ENCODE peak calls at places on chromosomes 4 and X, in four cellular contexts. One of them, this sample, is unnamed.

GRCh38 chr4:143234153-143234552 is 49.4 kb downstream of the USP38 start:
- DNase-seq in AG10803: peak; percentile 29
- DNase-seq in CD4-positive, alpha-beta T cell: no peak
- DNase-seq in HL-60: no peak
- DNase-seq in this sample: no peak

GRCh38 chrX:39559229-39559628 is 538.5 kb downstream of the BCOR start:
- DNase-seq in CD4-positive, alpha-beta T cell: no peak
- DNase-seq in AG10803: peak; percentile 40
- DNase-seq in HL-60: no peak
- DNase-seq in this sample: no peak

GRCh38 chrX:53440631-53441517 is 6.7 kb upstream of the HSD17B10 start:
- DNase-seq in AG10803: peak; percentile 53
- DNase-seq in HL-60: peak; percentile 78
- DNase-seq in CD4-positive, alpha-beta T cell: peak; percentile 6
- DNase-seq in this sample: peak; percentile 3

GRCh38 chrX:44915361-44915868 is 42.4 kb downstream of the KDM6A start:
- DNase-seq in CD4-positive, alpha-beta T cell: no peak
- DNase-seq in AG10803: no peak
- DNase-seq in HL-60: no peak
- DNase-seq in this sample: no peak

GRCh38 chrX:8042304-8042703 is 115.1 kb upstream of the PNPLA4 start:
- DNase-seq in AG10803: no peak
- DNase-seq in HL-60: no peak
- DNase-seq in CD4-positive, alpha-beta T cell: no peak
- DNase-seq in this sample: no peak

GRCh38 chr4:144174401-144175067 is 34.0 kb upstream of the GYPA start:
- DNase-seq in AG10803: peak; percentile 60
- DNase-seq in HL-60: peak; percentile 2
- DNase-seq in CD4-positive, alpha-beta T cell: no peak
- DNase-seq in this sample: peak; percentile 6

GRCh38 chr4:56909083-56909981 is 1.6 kb downstream of the REST start:
- DNase-seq in AG10803: peak; percentile 56
- DNase-seq in HL-60: no peak
- DNase-seq in CD4-positive, alpha-beta T cell: no peak
- DNase-seq in this sample: peak; percentile 51

GRCh38 chr4:22471419-22471818 is 44.4 kb downstream of the ADGRA3 start:
- DNase-seq in AG10803: no peak
- DNase-seq in CD4-positive, alpha-beta T cell: no peak
- DNase-seq in HL-60: no peak
- DNase-seq in this sample: no peak

GRCh38 chr4:72063726-72064125 is 31.9 kb downstream of the NPFFR2 start:
- DNase-seq in CD4-positive, alpha-beta T cell: no peak
- DNase-seq in HL-60: no peak
- DNase-seq in AG10803: no peak
- DNase-seq in this sample: no peak

GRCh38 chr4:87848622-87849351 is 16.0 kb downstream of the MEPE start:
- DNase-seq in HL-60: peak; percentile 47
- DNase-seq in CD4-positive, alpha-beta T cell: no peak
- DNase-seq in AG10803: peak; percentile 72
- DNase-seq in this sample: peak; percentile 27

GRCh38 chr4:55826986-55827385 is 7.4 kb downstream of the EXOC1L start:
- DNase-seq in CD4-positive, alpha-beta T cell: no peak
- DNase-seq in AG10803: no peak
- DNase-seq in HL-60: no peak
- DNase-seq in this sample: no peak

GRCh38 chr4:48194986-48195773 is 61.1 kb upstream of the TXK start:
- DNase-seq in HL-60: peak; percentile 22
- DNase-seq in AG10803: peak; percentile 8
- DNase-seq in CD4-positive, alpha-beta T cell: no peak
- DNase-seq in this sample: no peak

GRCh38 chr4:47513493-47513892 is 28.4 kb downstream of the ATP10D start:
- DNase-seq in CD4-positive, alpha-beta T cell: no peak
- DNase-seq in HL-60: no peak
- DNase-seq in AG10803: no peak
- DNase-seq in this sample: no peak

DNA sequence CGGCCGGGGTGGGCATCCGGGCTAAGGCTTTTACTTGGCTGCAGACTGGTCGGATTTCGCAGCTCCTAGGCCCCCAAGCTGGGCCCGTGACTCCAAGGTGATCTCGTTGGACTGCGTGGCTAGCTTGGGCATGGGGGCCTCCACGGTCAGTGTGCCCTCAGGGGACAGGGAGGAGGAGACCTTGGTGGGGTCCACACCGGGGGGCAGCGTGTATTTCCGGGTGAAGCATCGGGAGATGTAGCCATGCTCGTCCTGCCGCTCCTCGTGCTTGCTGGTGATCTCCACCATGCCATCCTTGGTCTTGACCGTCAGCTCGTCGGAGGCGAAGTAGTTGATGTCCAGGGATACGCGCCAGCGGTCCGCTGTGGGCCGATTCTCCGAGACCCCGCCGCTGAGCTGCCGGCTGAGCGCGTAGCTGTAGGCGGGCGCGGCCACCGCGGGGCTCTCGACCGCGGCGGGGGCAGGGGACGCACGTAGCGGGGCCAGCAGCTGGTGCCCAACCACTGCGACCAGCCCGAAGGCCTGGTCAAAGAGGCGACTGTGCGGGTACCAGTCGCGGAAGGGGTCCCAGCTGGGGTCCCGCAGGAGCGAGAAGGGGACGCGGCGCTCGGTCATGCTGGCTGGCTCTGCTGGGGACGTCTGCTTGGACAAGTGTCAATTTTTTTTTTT is 881 bp upstream of the CACNA1F start:
- DNase-seq in HL-60: no peak
- DNase-seq in CD4-positive, alpha-beta T cell: no peak
- DNase-seq in AG10803: no peak
- DNase-seq in this sample: no peak
- TF ChIP-seq CTCF in HL-60: no peak
- TF ChIP-seq CTCF in CD4-positive, alpha-beta T cell: no peak
- TF ChIP-seq CTCF in AG10803: no peak
- TF ChIP-seq CTCF in this sample: no peak

GRCh38 chr4:40623707-40624106 is 6.0 kb downstream of the RBM47 start:
- DNase-seq in CD4-positive, alpha-beta T cell: no peak
- DNase-seq in AG10803: no peak
- DNase-seq in HL-60: no peak
- DNase-seq in this sample: no peak

GRCh38 chr4:40621229-40621591 is 8.5 kb downstream of the RBM47 start:
- DNase-seq in AG10803: no peak
- DNase-seq in CD4-positive, alpha-beta T cell: no peak
- DNase-seq in HL-60: no peak
- DNase-seq in this sample: no peak

GRCh38 chr4:40619600-40619999 is 10.1 kb downstream of the RBM47 start:
- DNase-seq in AG10803: no peak
- DNase-seq in HL-60: no peak
- DNase-seq in CD4-positive, alpha-beta T cell: no peak
- DNase-seq in this sample: no peak

GRCh38 chr4:40622913-40623312 is 6.8 kb downstream of the RBM47 start:
- DNase-seq in AG10803: no peak
- DNase-seq in HL-60: no peak
- DNase-seq in CD4-positive, alpha-beta T cell: no peak
- DNase-seq in this sample: no peak

DNA sequence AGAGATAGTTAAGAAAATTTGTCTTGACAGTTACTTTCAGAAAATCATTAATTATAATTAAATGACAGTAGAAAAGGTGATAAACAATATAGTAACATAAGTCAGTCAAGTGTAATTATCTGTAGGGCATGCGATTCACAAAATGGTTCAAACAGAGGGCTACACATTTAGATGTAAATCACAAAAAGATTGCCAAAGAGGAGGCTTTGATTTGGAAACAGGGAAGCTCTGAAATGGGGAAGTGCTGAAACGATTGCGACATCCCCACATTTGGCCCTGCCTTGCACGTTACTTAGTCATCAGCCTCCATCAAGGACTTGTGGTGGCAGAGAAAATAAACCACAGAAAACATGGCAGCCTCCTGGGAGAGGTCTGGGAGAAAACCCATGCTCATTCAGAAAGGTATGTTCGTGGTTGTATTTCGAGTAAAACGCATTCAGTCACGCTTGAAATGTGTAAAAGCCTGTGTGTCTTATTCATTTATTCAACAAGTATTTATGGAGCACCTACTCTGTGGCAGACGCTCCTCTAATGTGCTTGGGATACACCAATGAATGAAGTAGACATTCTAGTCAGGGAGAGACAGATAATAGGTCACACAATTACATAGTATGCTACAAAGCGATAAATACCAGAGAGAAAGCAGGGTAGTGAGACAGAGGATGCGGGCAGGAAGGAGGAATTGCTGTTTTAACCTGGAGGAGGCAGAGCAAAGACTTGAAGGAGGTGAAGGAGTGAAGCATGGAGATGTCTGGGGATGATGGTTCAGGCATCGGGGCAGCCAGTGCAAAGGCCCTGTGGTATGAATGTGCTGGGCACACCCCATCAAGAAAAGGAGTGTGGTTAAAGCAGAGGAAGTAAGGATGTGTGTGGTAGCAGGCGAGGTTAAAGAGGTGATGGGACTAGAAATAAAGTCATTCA is 7.8 kb downstream of the RBM47 start:
- DNase-seq in HL-60: peak; percentile 99
- DNase-seq in CD4-positive, alpha-beta T cell: no peak
- DNase-seq in AG10803: peak; percentile 99
- DNase-seq in this sample: no peak
- TF ChIP-seq CTCF in HL-60: no peak
- TF ChIP-seq CTCF in CD4-positive, alpha-beta T cell: no peak
- TF ChIP-seq CTCF in AG10803: no peak
- TF ChIP-seq CTCF in this sample: no peak

DNA sequence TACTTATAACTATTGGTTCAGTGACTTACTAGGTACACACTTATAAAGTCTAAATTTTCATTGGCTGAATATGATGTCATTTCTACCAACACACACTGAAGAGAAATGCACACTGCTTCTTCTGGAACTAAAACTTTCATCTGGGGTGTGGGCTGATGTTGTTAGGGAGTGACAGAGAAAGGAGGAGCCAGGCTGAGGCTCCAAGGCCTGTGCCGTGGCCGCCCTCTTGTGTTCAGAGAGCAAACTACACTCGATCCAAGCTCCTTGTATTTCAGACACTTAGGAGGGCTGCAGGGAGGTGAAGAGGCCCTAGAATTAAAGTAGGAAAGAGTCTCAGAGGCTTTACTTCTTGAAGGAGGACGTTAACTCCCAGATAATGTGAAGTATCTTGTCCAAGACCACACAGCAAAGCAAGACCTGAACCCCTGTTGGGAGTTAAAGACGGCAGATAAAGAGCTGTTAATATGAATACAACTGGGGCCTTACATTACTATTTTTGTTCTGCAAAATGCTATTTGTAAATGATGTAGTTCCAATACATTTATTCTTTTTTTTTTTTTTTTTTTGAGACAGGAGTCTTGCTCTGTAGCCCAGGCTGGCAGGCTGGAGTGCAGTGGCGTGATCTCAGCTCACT is 137.5 kb downstream of the AFAP1 start:
- DNase-seq in AG10803: peak; percentile 79
- DNase-seq in HL-60: peak; percentile 35
- DNase-seq in CD4-positive, alpha-beta T cell: peak; percentile 70
- DNase-seq in this sample: peak; percentile 91
- TF ChIP-seq CTCF in AG10803: peak; percentile 98
- TF ChIP-seq CTCF in HL-60: peak; percentile 46
- TF ChIP-seq CTCF in CD4-positive, alpha-beta T cell: peak; percentile 82
- TF ChIP-seq CTCF in this sample: peak; percentile 83

DNA sequence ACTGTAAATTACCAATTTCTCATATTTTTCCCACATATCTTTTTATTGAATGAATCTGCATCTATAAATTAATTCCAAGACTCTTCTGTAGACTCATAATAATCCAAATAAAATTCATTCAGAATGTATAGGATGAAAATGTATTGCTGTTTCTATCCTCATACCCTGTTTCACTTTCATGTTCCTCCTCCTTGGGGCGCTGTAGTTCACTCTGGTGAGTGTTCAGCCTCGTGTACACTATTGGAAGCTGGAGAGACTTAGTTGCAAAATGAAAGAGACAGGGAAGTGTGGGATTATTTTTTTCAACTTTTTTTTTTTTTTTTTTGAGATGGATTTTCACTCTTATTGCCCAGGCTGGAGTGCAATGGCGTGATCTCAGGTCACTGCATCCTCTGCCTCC is 296.1 kb downstream of the TLL1 start:
- DNase-seq in CD4-positive, alpha-beta T cell: no peak
- DNase-seq in HL-60: no peak
- DNase-seq in AG10803: no peak
- DNase-seq in this sample: peak; percentile 38
- TF ChIP-seq CTCF in CD4-positive, alpha-beta T cell: no peak
- TF ChIP-seq CTCF in HL-60: no peak
- TF ChIP-seq CTCF in AG10803: peak; percentile 17
- TF ChIP-seq CTCF in this sample: no peak

This sample was measured in endothelial cell.